ENCODE peak calls at places on chromosomes 6 and 20, in five cellular contexts. F is breast epithelium, B is psoas muscle, K is uterus, A is tibial artery. G is an unnamed sample.

GRCh38 chr20:6381887-6382286 is 259.1 kb upstream of the FERMT1 start:
- DNase-seq in A (no peak), K (no peak), B (no peak), F (no peak), G (no peak)

GRCh38 chr6:139480356-139480833 is 105.9 kb upstream of the CITED2 start:
- DNase-seq in B (no peak), A (no peak), F (no peak), K (no peak), G (no peak)

GRCh38 chr20:3839328-3839727 is 7.3 kb upstream of the MAVS start:
- DNase-seq in A (no peak), B (no peak), F (no peak), K (no peak), G (no peak)

GRCh38 chr6:95614094-95614493 is 36.8 kb downstream of the MANEA start:
- DNase-seq in F (no peak), B (no peak), A (no peak), K (no peak), G (no peak)

GRCh38 chr6:119533603-119534279 is 184.2 kb upstream of the MAN1A1 start:
- DNase-seq in K (no peak), A (no peak), F (no peak), B (no peak), G (no peak)

GRCh38 chr6:111593516-111593824 is 12.2 kb downstream of the TRAF3IP2 start:
- DNase-seq in A (no peak), K (no peak), B (no peak), F (no peak), G (no peak)

GRCh38 chr20:33348136-33348937 is 53.0 kb downstream of the CDK5RAP1 start:
- DNase-seq in K (no peak), B (no peak), F (no peak), A (no peak), G (no peak)

GRCh38 chr6:75819776-75820487 is 70.9 kb downstream of the MYO6 start:
- DNase-seq in B (no peak), F (no peak), A (no peak), K (no peak), G (peak; percentile 54)

GRCh38 chr6:55836945-55837344 is 38.4 kb downstream of the BMP5 start:
- DNase-seq in F (no peak), B (no peak), K (no peak), A (no peak), G (no peak)

GRCh38 chr6:28977351-28978136 is 27.6 kb downstream of the ZNF311 start:
- DNase-seq in A (no peak), K (no peak), B (peak; percentile 60), F (no peak), G (no peak)

GRCh38 chr6:45415315-45415714 is 37.6 kb upstream of the SUPT3H start:
- DNase-seq in F (no peak), B (no peak), K (no peak), A (no peak), G (no peak)

GRCh38 chr6:16759181-16759645 is 2.0 kb downstream of the ATXN1 start:
- DNase-seq in B (no peak), K (no peak), A (no peak), F (no peak), G (no peak)

GRCh38 chr6:70956451-70957283 is at the start of gene B3GAT2:
- DNase-seq in F (no peak), A (no peak), B (no peak), K (no peak), G (no peak)

GRCh38 chr6:143224516-143224915 is 163.8 kb downstream of the AIG1 start:
- DNase-seq in K (no peak), B (no peak), F (no peak), A (no peak), G (no peak)

GRCh38 chr6:27772261-27773001 is 139.8 kb downstream of the OR2B2 start:
- DNase-seq in B (peak; percentile 91), K (peak; percentile 77), A (peak; percentile 82), F (peak; percentile 88), G (peak; percentile 89)

GRCh38 chr20:36483919-36484808 is 57.2 kb upstream of the MYL9 start:
- DNase-seq in K (no peak), B (peak; percentile 75), F (no peak), A (no peak), G (no peak)

GRCh38 chr6:54632984-54633565 is 213.5 kb upstream of the FAM83B start:
- DNase-seq in A (no peak), B (no peak), F (no peak), K (no peak), G (no peak)

GRCh38 chr6:55916188-55916587 is 40.8 kb upstream of the BMP5 start:
- DNase-seq in B (no peak), A (no peak), K (no peak), F (no peak), G (no peak)

GRCh38 chr6:48766349-48766748 is 655.4 kb upstream of the PTCHD4 start:
- DNase-seq in F (no peak), K (no peak), A (no peak), B (no peak), G (no peak)

GRCh38 chr6:140774080-140774505 is 1358.6 kb upstream of the GJE1 start:
- DNase-seq in A (no peak), K (no peak), B (no peak), F (no peak), G (no peak)

GRCh38 chr20:38829296-38829875 is 23.9 kb downstream of the PPP1R16B start:
- DNase-seq in B (no peak), K (no peak), F (no peak), A (no peak), G (no peak)

GRCh38 chr6:137894779-137895385 is 27.8 kb downstream of the TNFAIP3 start:
- DNase-seq in B (no peak), A (no peak), F (no peak), K (no peak), G (no peak)

GRCh38 chr6:53734473-53735299 is 60.1 kb upstream of the LRRC1 start:
- DNase-seq in K (no peak), A (no peak), F (no peak), B (no peak), G (no peak)

GRCh38 chr6:151341481-151342195 is 49.7 kb downstream of the ZBTB2 start:
- DNase-seq in A (no peak), F (no peak), K (no peak), B (no peak), G (no peak)

GRCh38 chr6:83511901-83512681 is at the start of gene PRSS35:
- DNase-seq in F (no peak), B (peak; percentile 58), A (peak; percentile 38), K (peak; percentile 23), G (no peak)

GRCh38 chr6:151475653-151476523 is 17.9 kb upstream of the CCDC170 start:
- DNase-seq in K (peak; percentile 50), B (no peak), A (no peak), F (no peak), G (peak; percentile 35)

GRCh38 chr6:44452725-44453124 is 65.2 kb downstream of the CDC5L start:
- DNase-seq in A (no peak), B (no peak), K (no peak), F (no peak), G (no peak)

GRCh38 chr6:3231213-3232016 is 4.0 kb upstream of the TUBB2B start:
- DNase-seq in K (peak; percentile 83), B (peak; percentile 73), F (no peak), A (peak; percentile 84), G (peak; percentile 84)

DNA sequence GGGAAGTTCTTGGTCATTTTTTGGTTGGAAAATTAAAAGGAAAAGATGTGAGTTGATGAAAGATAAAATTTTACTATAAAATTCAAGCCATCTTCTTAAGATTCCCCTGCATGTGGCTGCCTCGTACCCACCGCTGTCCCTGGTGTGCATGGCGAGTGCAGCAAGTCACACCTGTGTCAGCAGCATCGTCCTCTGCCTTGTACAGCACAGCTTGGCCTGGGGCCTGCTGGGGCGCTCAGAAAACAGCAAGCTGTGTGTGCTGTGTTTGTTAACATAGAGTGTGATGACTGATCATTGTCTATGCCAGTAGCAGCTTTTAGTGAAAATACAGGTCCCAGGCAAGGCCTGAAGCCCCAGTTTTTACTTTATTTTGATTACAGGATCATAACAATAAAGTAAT is 56.7 kb downstream of the FAM120B start:
- DNase-seq in B (no peak), K (no peak), A (no peak), F (no peak), G (no peak)
- H3K36me3 ChIP-seq in B (peaks cover 44% of the 10 kb centered on the region), K (no peaks in the 10 kb centered on the region), A (peaks cover 69% of the 10 kb centered on the region), F (no peaks in the 10 kb centered on the region), G (peaks cover 37% of the 10 kb centered on the region)

DNA sequence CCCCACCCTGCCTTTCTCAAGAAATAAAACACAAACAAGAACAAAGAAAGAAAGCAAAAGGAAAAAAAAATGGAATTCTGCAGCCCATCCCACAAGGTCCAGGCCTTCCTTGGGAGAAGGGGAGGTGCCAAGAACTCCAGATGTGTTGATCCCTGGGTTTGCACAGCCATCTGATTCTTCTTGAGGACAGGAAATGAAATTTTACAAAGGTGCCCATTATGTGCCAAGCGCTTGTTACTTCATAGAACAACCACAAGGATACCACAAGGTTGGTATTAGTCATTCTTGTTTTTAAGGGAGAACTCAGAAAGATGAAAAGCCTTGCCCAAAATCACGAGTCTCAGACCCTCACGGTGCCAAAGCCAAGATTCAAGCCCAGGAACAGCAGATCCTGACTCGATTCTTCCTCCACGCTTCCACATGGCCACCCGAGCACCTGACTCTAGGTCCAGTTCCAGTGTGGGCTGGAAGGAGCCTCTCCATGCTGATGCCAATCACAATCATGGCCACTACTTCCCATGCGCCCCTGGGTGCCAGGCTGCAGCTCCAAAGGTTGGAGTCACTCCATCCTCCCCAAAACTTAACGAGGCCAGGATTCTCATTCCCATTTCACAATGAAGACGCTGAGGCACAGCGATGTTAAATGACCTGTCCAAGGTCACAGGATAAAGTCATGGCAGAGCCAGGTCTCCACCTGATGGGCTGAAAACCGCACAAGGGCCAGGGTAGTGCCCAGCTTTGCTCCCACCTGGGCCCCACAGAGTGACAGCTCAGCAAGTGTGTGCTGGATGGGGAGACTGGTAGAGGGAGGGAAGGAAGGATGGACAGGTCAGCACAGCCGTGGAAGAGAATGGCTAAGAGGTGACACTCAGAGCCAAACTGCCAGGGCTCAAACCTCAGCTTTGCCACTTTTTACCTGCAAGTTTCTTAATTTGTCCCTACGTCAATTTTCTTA is 66.7 kb upstream of the TOP1 start:
- DNase-seq in B (no peak), K (no peak), A (no peak), F (no peak), G (no peak)
- TF ChIP-seq CTCF in B (no peak), K (no peak), A (no peak), F (peak; percentile 27), G (no peak)

DNA sequence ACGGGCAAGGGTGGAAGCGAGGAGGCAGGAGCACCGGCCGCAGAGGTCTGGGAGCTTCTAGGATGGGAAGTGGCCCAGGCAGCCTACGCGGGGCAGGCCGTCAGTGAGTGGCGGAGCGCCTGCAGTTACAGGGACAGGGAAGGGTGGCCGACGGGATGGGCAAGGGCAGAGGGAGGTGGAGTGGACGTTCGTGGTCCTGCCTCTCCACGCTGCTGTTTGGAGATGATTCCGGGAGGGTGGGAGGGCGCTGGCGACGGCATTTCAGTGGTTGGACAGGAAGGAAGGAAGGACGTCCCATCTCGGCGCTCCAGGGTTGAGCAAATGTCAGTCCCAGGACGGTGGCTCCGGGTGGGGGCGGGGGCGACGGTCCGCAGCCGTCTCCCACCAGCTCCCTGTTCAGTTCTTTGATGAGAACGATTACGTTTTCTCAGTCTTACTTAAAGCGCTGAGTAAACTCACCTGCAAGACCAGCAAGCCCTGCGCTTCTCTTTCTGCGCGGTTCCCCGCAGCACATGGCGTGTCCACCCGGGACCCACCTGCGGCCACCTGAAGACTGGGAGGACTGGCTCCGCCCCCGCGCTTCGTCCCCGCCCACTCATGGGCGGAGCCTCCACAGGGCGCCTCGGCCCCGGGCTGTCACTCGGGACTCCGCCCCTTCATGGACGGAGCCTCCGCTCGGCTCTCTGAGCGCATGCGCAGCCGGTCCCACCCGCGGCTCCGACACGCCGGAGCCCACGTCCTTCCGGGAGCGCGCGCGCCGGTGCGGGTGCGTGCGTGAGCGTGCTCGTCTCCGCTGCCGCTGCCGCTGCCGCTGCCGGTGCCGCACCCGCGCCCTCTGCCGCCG is at the start of gene DNAJC5:
- DNase-seq in F (peak; percentile 94), A (peak; percentile 89), K (peak; percentile 92), B (peak; percentile 98), G (peak; percentile 94)
- H3K4me3 ChIP-seq in F (peak within 1 kb of the TSS; percentile 85), A (peak within 1 kb of the TSS; percentile 81), K (peak within 1 kb of the TSS; percentile 60), B (peak within 1 kb of the TSS; percentile 70), G (peak within 1 kb of the TSS; percentile 61)

GRCh38 chr6:125927761-125928160 is 28.8 kb upstream of the HINT3 start:
- DNase-seq in K (no peak), B (no peak), A (no peak), F (no peak), G (no peak)
- H3K36me3 ChIP-seq in K (no peaks in the 10 kb centered on the region), B (peaks cover 48% of the 10 kb centered on the region), A (peaks cover 48% of the 10 kb centered on the region), F (peaks cover 3% of the 10 kb centered on the region), G (peaks cover 17% of the 10 kb centered on the region)

G was measured in lung.